ENCODE peak calls at places on chromosomes 6 and 20, in seven cellular contexts. M is H4; Y is hippocampal formation; Q is fibroblast of the conjunctiva; Z is gastrocnemius medialis; T is activated CD4-positive, CD25-positive, alpha-beta regulatory T cell; S is NCI-H226. B is an unnamed sample.

GRCh38 chr6:82878812-82879211 is 186.8 kb downstream of the UBE3D start:
- DNase-seq in M (peak), Y (no peak), T (no peak), S (no peak), Q (peak), Z (no peak), B (no peak)

GRCh38 chr20:43939762-43940121 is 25.1 kb downstream of the TOX2 start:
- DNase-seq in Q (no peak), S (no peak), Y (no peak), T (no peak), M (no peak), Z (no peak), B (no peak)

GRCh38 chr6:160679402-160679769 is 15.3 kb upstream of the LPA start:
- DNase-seq in M (no peak), S (no peak), Q (no peak), Z (no peak), T (no peak), Y (no peak), B (no peak)

GRCh38 chr20:23156170-23156841 is 70.2 kb upstream of the CD93 start:
- DNase-seq in M (peak), S (no peak), Y (no peak), Z (peak), T (no peak), Q (peak), B (no peak)

GRCh38 chr20:34525709-34526416 is 9.6 kb downstream of the DYNLRB1 start:
- DNase-seq in Q (peak), M (peak), S (peak), Z (peak), Y (peak), T (no peak), B (no peak)

GRCh38 chr20:52984451-52984810 is 12.3 kb downstream of the TSHZ2 start:
- DNase-seq in Y (no peak), T (no peak), Q (no peak), S (no peak), M (no peak), Z (no peak), B (no peak)

GRCh38 chr20:60137657-60138245 is 179.5 kb downstream of the CDH26 start:
- DNase-seq in Y (no peak), Q (no peak), M (no peak), Z (peak), T (no peak), S (no peak), B (peak)

GRCh38 chr6:22880686-22881433 is 311.5 kb downstream of the HDGFL1 start:
- DNase-seq in T (no peak), Q (peak), Y (no peak), S (peak), Z (no peak), M (peak), B (no peak)

B was measured in NAMALWA.